ENCODE peak calls at places on chromosomes 6 and 20, in nine cellular contexts. Q, A, L, N, S, K, F, J and Z are unnamed samples.

GRCh38 chr20:19974621-19975435 is 42.3 kb upstream of the NAA20 start:
- DNase-seq in Q (peak; percentile 50), A (no peak), L (no peak), N (peak; percentile 94), S (peak; percentile 94), K (peak; percentile 93), F (peak; percentile 90), J (peak; percentile 97), Z (no peak)

GRCh38 chr6:161393839-161394364 is 120.0 kb upstream of the AGPAT4 start:
- DNase-seq in Q (peak; percentile 82), A (peak; percentile 16), L (peak; percentile 43), N (peak; percentile 92), S (peak; percentile 27), K (no peak), F (peak; percentile 65), J (peak; percentile 87), Z (peak; percentile 43)

GRCh38 chr6:43993881-43994523 is 133.2 kb downstream of the MRPL14 start:
- DNase-seq in Q (no peak), A (no peak), L (no peak), N (peak; percentile 31), S (no peak), K (peak; percentile 44), F (no peak), J (no peak), Z (no peak)

GRCh38 chr6:14476793-14477531 is 359.4 kb downstream of the CD83 start:
- DNase-seq in Q (no peak), A (no peak), L (no peak), N (peak; percentile 93), S (peak; percentile 96), K (no peak), F (peak; percentile 79), J (peak; percentile 99), Z (no peak)

GRCh38 chr6:158018851-158019361 is 37.2 kb downstream of the SYNJ2 start:
- DNase-seq in Q (peak; percentile 31), A (no peak), L (no peak), N (no peak), S (no peak), K (no peak), F (no peak), J (peak; percentile 63), Z (no peak)

GRCh38 chr6:20366082-20366834 is 35.4 kb upstream of the E2F3 start:
- DNase-seq in Q (no peak), A (peak; percentile 20), L (no peak), N (no peak), S (no peak), K (no peak), F (no peak), J (no peak), Z (no peak)

GRCh38 chr20:45890077-45890996 is 671 bp downstream of the NEURL2 start:
- DNase-seq in Q (peak; percentile 81), A (peak; percentile 41), L (peak; percentile 16), N (peak; percentile 64), S (no peak), K (no peak), F (peak; percentile 86), J (peak; percentile 74), Z (no peak)

GRCh38 chr6:169913096-169913615 is 161.7 kb downstream of the ERMARD start:
- DNase-seq in Q (no peak), A (no peak), L (no peak), N (no peak), S (no peak), K (no peak), F (no peak), J (no peak), Z (no peak)

GRCh38 chr20:2301164-2301622 is 5.4 kb downstream of the TGM3 start:
- DNase-seq in Q (no peak), A (no peak), L (no peak), N (peak; percentile 86), S (no peak), K (no peak), F (no peak), J (peak; percentile 62), Z (peak; percentile 89)

GRCh38 chr6:47366335-47366879 is 56.7 kb upstream of the TNFRSF21 start:
- DNase-seq in Q (no peak), A (no peak), L (no peak), N (no peak), S (no peak), K (no peak), F (no peak), J (no peak), Z (no peak)

GRCh38 chr20:57250607-57251343 is 15.7 kb downstream of the BMP7 start:
- DNase-seq in Q (no peak), A (no peak), L (no peak), N (no peak), S (no peak), K (no peak), F (no peak), J (no peak), Z (no peak)

GRCh38 chr6:6418421-6418820 is 98.0 kb upstream of the F13A1 start:
- DNase-seq in Q (no peak), A (no peak), L (no peak), N (no peak), S (no peak), K (no peak), F (no peak), J (no peak), Z (no peak)

GRCh38 chr20:6269163-6269873 is 146.5 kb upstream of the FERMT1 start:
- DNase-seq in Q (peak; percentile 12), A (no peak), L (no peak), N (peak; percentile 11), S (no peak), K (no peak), F (no peak), J (no peak), Z (no peak)

GRCh38 chr20:63490416-63490815 is 8.5 kb downstream of the EEF1A2 start:
- DNase-seq in Q (no peak), A (no peak), L (no peak), N (no peak), S (no peak), K (no peak), F (no peak), J (no peak), Z (no peak)

GRCh38 chr6:43758617-43759050 is 11.4 kb upstream of the VEGFA start:
- DNase-seq in Q (peak; percentile 32), A (no peak), L (no peak), N (no peak), S (no peak), K (peak; percentile 27), F (no peak), J (no peak), Z (no peak)

GRCh38 chr6:37060195-37060559 is 54.7 kb downstream of the FGD2 start:
- DNase-seq in Q (no peak), A (no peak), L (no peak), N (no peak), S (no peak), K (no peak), F (no peak), J (no peak), Z (no peak)

GRCh38 chr6:96794980-96795379 is 42.3 kb downstream of the GPR63 start:
- DNase-seq in Q (no peak), A (no peak), L (no peak), N (no peak), S (no peak), K (no peak), F (no peak), J (peak; percentile 41), Z (no peak)

GRCh38 chr6:32075781-32076494 is 33.2 kb downstream of the TNXB start:
- DNase-seq in Q (no peak), A (no peak), L (no peak), N (no peak), S (no peak), K (peak; percentile 67), F (no peak), J (peak; percentile 34), Z (no peak)

GRCh38 chr6:6688283-6688682 is 99.8 kb downstream of the LY86 start:
- DNase-seq in Q (no peak), A (no peak), L (no peak), N (no peak), S (no peak), K (no peak), F (no peak), J (no peak), Z (no peak)